ENCODE peak calls at places on chromosomes 4 and X, in six cellular contexts. T, N, M, R, Q and L are unnamed samples.

GRCh38 chr4:6362896-6363295 is 93.2 kb downstream of the WFS1 start:
- DNase-seq in T (no peak), N (peak), M (no peak), R (no peak), Q (peak), L (no peak)

GRCh38 chr4:184824776-184825393 is 883 bp downstream of the ACSL1 start:
- DNase-seq in T (no peak), N (no peak), M (no peak), R (no peak), Q (no peak), L (no peak)

GRCh38 chr4:6555519-6555918 is 19.5 kb upstream of the MAN2B2 start:
- DNase-seq in T (no peak), N (no peak), M (no peak), R (no peak), Q (no peak), L (no peak)

GRCh38 chrX:153933751-153934472 is 925 bp downstream of the NAA10 start:
- DNase-seq in T (no peak), N (no peak), M (no peak), R (no peak), Q (no peak), L (no peak)

GRCh38 chrX:107766470-107767140 is 9.0 kb downstream of the TSC22D3 start:
- DNase-seq in T (no peak), N (no peak), M (no peak), R (no peak), Q (no peak), L (no peak)

GRCh38 chr4:138938371-138938699 is 77.2 kb upstream of the NOCT start:
- DNase-seq in T (no peak), N (no peak), M (no peak), R (no peak), Q (peak), L (no peak)

GRCh38 chr4:83212041-83212851 is 72.4 kb downstream of the COQ2 start:
- DNase-seq in T (no peak), N (no peak), M (no peak), R (peak), Q (no peak), L (no peak)

GRCh38 chrX:17802756-17803155 is 58.3 kb downstream of the RAI2 start:
- DNase-seq in T (no peak), N (no peak), M (no peak), R (no peak), Q (no peak), L (no peak)

GRCh38 chr4:186840771-186841301 is 117.2 kb upstream of the FAT1 start:
- DNase-seq in T (no peak), N (peak), M (no peak), R (no peak), Q (no peak), L (no peak)

GRCh38 chr4:140743194-140743931 is 12.8 kb downstream of the TBC1D9 start:
- DNase-seq in T (no peak), N (no peak), M (no peak), R (peak), Q (peak), L (no peak)

GRCh38 chr4:141543176-141543575 is 93.2 kb upstream of the IL15 start:
- DNase-seq in T (no peak), N (no peak), M (no peak), R (no peak), Q (no peak), L (no peak)

GRCh38 chr4:147029296-147029695 is 83.6 kb upstream of the TTC29 start:
- DNase-seq in T (no peak), N (no peak), M (no peak), R (no peak), Q (no peak), L (no peak)

GRCh38 chrX:95764972-95765451 is 919.6 kb upstream of the DIAPH2 start:
- DNase-seq in T (no peak), N (no peak), M (no peak), R (no peak), Q (peak), L (no peak)
- TF ChIP-seq POLR2A in T (no peak), N (no peak), M (no peak), R (no peak), Q (no peak), L (no peak)

DNA sequence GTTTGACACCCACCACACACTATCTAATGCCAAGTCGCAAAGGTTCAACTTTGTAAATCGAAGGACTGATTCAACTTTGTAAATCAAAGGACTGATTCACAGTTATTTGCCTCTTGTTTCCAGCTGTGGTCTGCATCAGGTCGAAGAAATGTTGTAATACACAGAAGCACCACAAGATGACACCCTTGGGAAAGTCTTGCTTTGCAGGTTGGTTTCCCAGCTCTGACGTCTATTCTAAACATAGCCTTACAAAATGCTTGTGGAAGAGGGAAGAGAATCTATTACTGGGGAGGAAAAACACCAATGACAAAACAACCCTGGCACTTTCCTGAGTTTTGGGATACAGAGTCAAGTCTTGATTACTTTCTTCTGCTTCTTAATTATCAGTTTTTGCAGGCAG is 35.3 kb downstream of the SUPT20HL1 start:
- DNase-seq in T (no peak), N (peak), M (no peak), R (peak), Q (peak), L (peak)
- TF ChIP-seq POLR2AphosphoS5 in T (no peak), N (no peak), M (no peak), R (no peak), Q (no peak), L (no peak)

GRCh38 chrX:120672841-120673530 is 43.1 kb upstream of the C1GALT1C1 start:
- DNase-seq in T (no peak), N (no peak), M (no peak), R (no peak), Q (no peak), L (no peak)

GRCh38 chrX:120671963-120672362 is 42.1 kb upstream of the C1GALT1C1 start:
- DNase-seq in T (no peak), N (no peak), M (no peak), R (no peak), Q (no peak), L (no peak)

GRCh38 chrX:120680090-120680489 is 50.2 kb upstream of the C1GALT1C1 start:
- DNase-seq in T (no peak), N (no peak), M (no peak), R (no peak), Q (no peak), L (no peak)

GRCh38 chrX:120672389-120672788 is 42.5 kb upstream of the C1GALT1C1 start:
- DNase-seq in T (no peak), N (no peak), M (no peak), R (no peak), Q (peak), L (no peak)

GRCh38 chrX:120677017-120677652 is 47.3 kb upstream of the C1GALT1C1 start:
- DNase-seq in T (no peak), N (no peak), M (no peak), R (no peak), Q (no peak), L (no peak)
- TF ChIP-seq TAF1 in T (no peak), N (no peak), M (no peak), R (no peak), Q (no peak), L (no peak)

DNA sequence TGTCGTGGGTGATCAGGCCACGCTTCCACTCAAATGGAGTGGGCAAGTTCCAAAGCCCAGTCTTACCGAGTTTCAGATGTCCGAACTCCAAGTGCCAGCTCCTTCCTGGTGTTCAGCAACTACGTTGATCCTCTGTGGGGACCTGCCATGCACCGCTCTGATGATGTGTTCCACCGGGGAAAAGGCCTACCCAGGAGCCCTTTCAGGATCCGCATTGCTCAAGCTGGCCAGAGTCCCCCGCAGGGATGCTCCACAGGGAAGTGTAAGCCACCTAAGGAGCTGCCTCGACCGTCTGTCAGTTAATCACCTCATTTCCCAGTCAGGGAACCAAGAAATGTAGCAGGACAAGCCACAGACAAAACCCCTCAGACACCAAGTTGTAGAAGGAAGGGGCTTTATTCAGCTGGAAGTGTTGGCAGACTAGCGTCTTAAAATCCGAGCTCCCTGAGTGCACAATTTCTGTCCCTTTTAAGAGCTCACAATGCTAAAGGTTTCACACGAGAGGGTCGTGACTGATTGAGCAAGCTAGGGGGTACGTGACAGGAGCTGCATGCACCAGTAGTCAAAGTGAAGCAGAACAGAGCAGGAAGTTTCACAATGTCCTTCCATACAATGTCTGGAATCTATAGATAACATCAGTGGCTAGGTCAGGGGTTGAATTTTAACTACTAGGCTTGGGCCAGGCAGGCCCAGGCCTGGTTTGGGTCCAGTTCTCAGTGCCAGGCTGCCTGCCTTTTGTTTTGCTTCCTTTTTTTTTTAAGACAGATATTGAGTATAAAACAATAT is 126.2 kb upstream of the ZDHHC15 start:
- DNase-seq in T (no peak), N (no peak), M (no peak), R (no peak), Q (peak), L (no peak)
- TF ChIP-seq POLR2A in T (no peak), N (no peak), M (no peak), R (no peak), Q (no peak), L (no peak)

GRCh38 chrX:24646745-24647182 is 383 bp downstream of the PCYT1B start:
- DNase-seq in T (no peak), N (no peak), M (peak), R (no peak), Q (no peak), L (no peak)
- TF ChIP-seq POLR2AphosphoS5 in T (no peak), N (no peak), M (peak), R (no peak), Q (no peak), L (no peak)

GRCh38 chrX:74450803-74451449 is 29.6 kb downstream of the SLC16A2 start:
- DNase-seq in T (no peak), N (no peak), M (no peak), R (no peak), Q (no peak), L (no peak)
- TF ChIP-seq TAF1 in T (no peak), N (no peak), M (no peak), R (no peak), Q (no peak), L (no peak)

GRCh38 chr4:1562771-1563170 is 121.3 kb downstream of the FAM53A start:
- DNase-seq in T (no peak), N (no peak), M (no peak), R (no peak), Q (no peak), L (no peak)

GRCh38 chr4:1563768-1564485 is 120.2 kb downstream of the FAM53A start:
- DNase-seq in T (no peak), N (no peak), M (no peak), R (no peak), Q (no peak), L (no peak)

GRCh38 chr4:1563241-1563640 is 120.9 kb downstream of the FAM53A start:
- DNase-seq in T (no peak), N (no peak), M (no peak), R (no peak), Q (no peak), L (no peak)

GRCh38 chr4:1561286-1561990 is 122.7 kb downstream of the FAM53A start:
- DNase-seq in T (no peak), N (no peak), M (no peak), R (no peak), Q (no peak), L (no peak)

GRCh38 chr4:1562371-1562770 is 121.7 kb downstream of the FAM53A start:
- DNase-seq in T (no peak), N (no peak), M (no peak), R (no peak), Q (no peak), L (no peak)
- TF ChIP-seq POLR2A in T (no peak), N (no peak), M (no peak), R (no peak), Q (no peak), L (no peak)

GRCh38 chr4:134610172-134610571 is 408.6 kb upstream of the PABPC4L start:
- DNase-seq in T (no peak), N (no peak), M (no peak), R (no peak), Q (no peak), L (no peak)
- TF ChIP-seq POLR2AphosphoS5 in T (no peak), N (no peak), M (no peak), R (no peak), Q (no peak), L (no peak)

DNA sequence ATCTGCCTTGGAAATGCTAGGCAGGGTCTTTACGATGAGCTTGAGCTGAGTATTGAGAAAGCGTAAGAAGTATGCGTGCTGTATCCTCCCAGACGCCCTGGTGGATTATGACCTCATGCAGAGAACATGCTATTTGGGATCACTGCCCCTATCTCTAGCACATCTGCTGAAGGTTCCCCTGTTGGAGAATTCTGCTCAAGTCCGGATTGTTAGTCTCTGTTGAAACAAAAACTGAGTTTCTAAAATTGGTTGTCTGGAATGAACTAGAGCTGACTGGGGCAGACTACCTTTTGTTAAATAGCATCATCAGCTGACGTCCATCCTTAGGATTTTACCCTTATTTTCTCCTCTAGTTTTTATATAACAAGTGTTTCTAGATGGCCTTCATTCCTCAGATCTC is 7.5 kb downstream of the FHDC1 start:
- DNase-seq in T (no peak), N (no peak), M (no peak), R (no peak), Q (no peak), L (no peak)
- TF ChIP-seq TAF1 in T (no peak), N (no peak), M (no peak), R (no peak), Q (no peak), L (no peak)